ENCODE peak calls at places on chromosomes 2 and 18, in five cellular contexts. H, C, Z, F and P are unnamed samples.

GRCh38 chr2:121476714-121477113 is 54.0 kb upstream of the RNU4ATAC start:
- DNase-seq in H (no peak), C (no peak), Z (no peak), F (no peak), P (no peak)

GRCh38 chr2:13114391-13114790 is 397.7 kb downstream of the TRIB2 start:
- DNase-seq in H (peak), C (no peak), Z (no peak), F (peak), P (no peak)

GRCh38 chr2:45675130-45675812 is 23.8 kb downstream of the PRKCE start:
- DNase-seq in H (peak), C (peak), Z (no peak), F (peak), P (no peak)

GRCh38 chr18:28511421-28511821 is 334.5 kb upstream of the CDH2 start:
- DNase-seq in H (no peak), C (no peak), Z (no peak), F (peak), P (no peak)

GRCh38 chr2:18531198-18531597 is 29.3 kb downstream of the RDH14 start:
- DNase-seq in H (no peak), C (no peak), Z (no peak), F (peak), P (no peak)

GRCh38 chr2:231370429-231370748 is 25.1 kb upstream of the B3GNT7 start:
- DNase-seq in H (no peak), C (peak), Z (no peak), F (no peak), P (no peak)

GRCh38 chr2:38771632-38772031 is 6.4 kb upstream of the GEMIN6 start:
- DNase-seq in H (no peak), C (no peak), Z (no peak), F (peak), P (no peak)

GRCh38 chr2:233326500-233326899 is 18.9 kb downstream of the SAG start:
- DNase-seq in H (no peak), C (no peak), Z (no peak), F (no peak), P (no peak)

GRCh38 chr2:205733648-205734047 is 51.3 kb downstream of the NRP2 start:
- DNase-seq in H (no peak), C (no peak), Z (peak), F (no peak), P (no peak)

GRCh38 chr18:45332911-45333310 is 282.4 kb upstream of the SLC14A2 start:
- DNase-seq in H (no peak), C (no peak), Z (no peak), F (no peak), P (no peak)

GRCh38 chr2:39805936-39806608 is 27.0 kb upstream of the THUMPD2 start:
- DNase-seq in H (no peak), C (no peak), Z (no peak), F (no peak), P (no peak)

GRCh38 chr2:128594953-128595677 is 276.4 kb upstream of the HS6ST1 start:
- DNase-seq in H (no peak), C (no peak), Z (no peak), F (no peak), P (peak)

GRCh38 chr2:25598332-25598731 is 75.0 kb downstream of the DTNB start:
- DNase-seq in H (no peak), C (no peak), Z (no peak), F (no peak), P (no peak)

GRCh38 chr2:170277943-170278342 is 100.0 kb downstream of the MYO3B start:
- DNase-seq in H (no peak), C (no peak), Z (no peak), F (no peak), P (no peak)

GRCh38 chr2:69559696-69560482 is 83.7 kb downstream of the AAK1 start:
- DNase-seq in H (no peak), C (no peak), Z (no peak), F (peak), P (no peak)

GRCh38 chr2:72778410-72778809 is 47.4 kb downstream of the EXOC6B start:
- DNase-seq in H (no peak), C (no peak), Z (no peak), F (peak), P (no peak)

GRCh38 chr18:3727260-3727659 is 277.3 kb downstream of the TGIF1 start:
- DNase-seq in H (no peak), C (no peak), Z (no peak), F (no peak), P (no peak)

GRCh38 chr18:55048892-55049291 is 89.6 kb upstream of the CCDC68 start:
- DNase-seq in H (no peak), C (no peak), Z (no peak), F (peak), P (no peak)

GRCh38 chr2:240810621-240811020 is 9.4 kb downstream of the KIF1A start:
- DNase-seq in H (no peak), C (no peak), Z (no peak), F (no peak), P (peak)

GRCh38 chr2:126843046-126843445 is 55.6 kb upstream of the TEX51 start:
- DNase-seq in H (no peak), C (no peak), Z (no peak), F (no peak), P (no peak)

GRCh38 chr18:50097702-50098101 is 97.2 kb downstream of the MYO5B start:
- DNase-seq in H (no peak), C (no peak), Z (no peak), F (peak), P (no peak)